ENCODE peak calls at places on chromosomes 2 and 18, in ten cellular contexts. One of them, this sample, is unnamed.
A peak's percentile ranks its signal among the peaks of the same experiment; 100 is the strongest.

GRCh38 chr2:230924470-230925341 is at the start of gene GPR55:
- DNase-seq in HCT116: no peak
- DNase-seq in astrocyte of the spinal cord: no peak
- DNase-seq in AG09309: no peak
- DNase-seq in GM23338: peak; percentile 83
- DNase-seq in choroid plexus epithelial cell: no peak
- DNase-seq in fibroblast of lung: no peak
- DNase-seq in testis: no peak
- DNase-seq in PC-9: no peak
- DNase-seq in tibial artery: peak; percentile 54
- DNase-seq in this sample: no peak

GRCh38 chr2:8652774-8653426 is 29.0 kb upstream of the ID2 start:
- DNase-seq in fibroblast of lung: no peak
- DNase-seq in tibial artery: no peak
- DNase-seq in astrocyte of the spinal cord: no peak
- DNase-seq in HCT116: no peak
- DNase-seq in choroid plexus epithelial cell: no peak
- DNase-seq in PC-9: no peak
- DNase-seq in AG09309: no peak
- DNase-seq in GM23338: no peak
- DNase-seq in testis: no peak
- DNase-seq in this sample: no peak

GRCh38 chr2:172084734-172085459 is 410 bp upstream of the DLX1 start:
- DNase-seq in PC-9: peak; percentile 71
- DNase-seq in testis: peak; percentile 75
- DNase-seq in GM23338: peak; percentile 98
- DNase-seq in HCT116: peak; percentile 74
- DNase-seq in astrocyte of the spinal cord: peak; percentile 93
- DNase-seq in fibroblast of lung: peak; percentile 91
- DNase-seq in choroid plexus epithelial cell: peak; percentile 94
- DNase-seq in AG09309: peak; percentile 92
- DNase-seq in tibial artery: peak; percentile 82
- DNase-seq in this sample: peak; percentile 94

GRCh38 chr2:230234845-230235244 is 9.3 kb downstream of the SP140 start:
- DNase-seq in testis: no peak
- DNase-seq in choroid plexus epithelial cell: peak; percentile 39
- DNase-seq in fibroblast of lung: peak; percentile 54
- DNase-seq in HCT116: no peak
- DNase-seq in tibial artery: no peak
- DNase-seq in AG09309: no peak
- DNase-seq in PC-9: no peak
- DNase-seq in astrocyte of the spinal cord: peak; percentile 41
- DNase-seq in GM23338: no peak
- DNase-seq in this sample: no peak

GRCh38 chr2:41194235-41194634 is 742.3 kb upstream of the SLC8A1 start:
- DNase-seq in tibial artery: no peak
- DNase-seq in choroid plexus epithelial cell: peak; percentile 90
- DNase-seq in testis: peak; percentile 21
- DNase-seq in AG09309: no peak
- DNase-seq in HCT116: no peak
- DNase-seq in GM23338: no peak
- DNase-seq in PC-9: no peak
- DNase-seq in astrocyte of the spinal cord: peak; percentile 90
- DNase-seq in fibroblast of lung: peak; percentile 76
- DNase-seq in this sample: peak; percentile 10

GRCh38 chr18:41939326-41939725 is 15.7 kb upstream of the PIK3C3 start:
- DNase-seq in testis: no peak
- DNase-seq in AG09309: no peak
- DNase-seq in PC-9: no peak
- DNase-seq in tibial artery: no peak
- DNase-seq in choroid plexus epithelial cell: peak; percentile 31
- DNase-seq in astrocyte of the spinal cord: no peak
- DNase-seq in GM23338: no peak
- DNase-seq in fibroblast of lung: peak; percentile 65
- DNase-seq in HCT116: no peak
- DNase-seq in this sample: no peak

GRCh38 chr2:217402622-217403383 is 542.9 kb upstream of the TNP1 start:
- DNase-seq in HCT116: no peak
- DNase-seq in tibial artery: peak; percentile 73
- DNase-seq in AG09309: no peak
- DNase-seq in fibroblast of lung: peak; percentile 61
- DNase-seq in PC-9: no peak
- DNase-seq in choroid plexus epithelial cell: no peak
- DNase-seq in testis: peak; percentile 61
- DNase-seq in GM23338: no peak
- DNase-seq in astrocyte of the spinal cord: peak; percentile 22
- DNase-seq in this sample: no peak

GRCh38 chr2:109370399-109370990 is 241.5 kb downstream of the SH3RF3 start:
- DNase-seq in fibroblast of lung: no peak
- DNase-seq in choroid plexus epithelial cell: no peak
- DNase-seq in tibial artery: no peak
- DNase-seq in PC-9: no peak
- DNase-seq in AG09309: no peak
- DNase-seq in astrocyte of the spinal cord: no peak
- DNase-seq in HCT116: no peak
- DNase-seq in GM23338: no peak
- DNase-seq in testis: no peak
- DNase-seq in this sample: no peak

GRCh38 chr2:238942941-238943715 is 95.2 kb downstream of the TWIST2 start:
- DNase-seq in AG09309: no peak
- DNase-seq in PC-9: no peak
- DNase-seq in fibroblast of lung: peak; percentile 73
- DNase-seq in testis: no peak
- DNase-seq in tibial artery: no peak
- DNase-seq in choroid plexus epithelial cell: no peak
- DNase-seq in GM23338: no peak
- DNase-seq in HCT116: no peak
- DNase-seq in astrocyte of the spinal cord: peak; percentile 31
- DNase-seq in this sample: no peak

DNA sequence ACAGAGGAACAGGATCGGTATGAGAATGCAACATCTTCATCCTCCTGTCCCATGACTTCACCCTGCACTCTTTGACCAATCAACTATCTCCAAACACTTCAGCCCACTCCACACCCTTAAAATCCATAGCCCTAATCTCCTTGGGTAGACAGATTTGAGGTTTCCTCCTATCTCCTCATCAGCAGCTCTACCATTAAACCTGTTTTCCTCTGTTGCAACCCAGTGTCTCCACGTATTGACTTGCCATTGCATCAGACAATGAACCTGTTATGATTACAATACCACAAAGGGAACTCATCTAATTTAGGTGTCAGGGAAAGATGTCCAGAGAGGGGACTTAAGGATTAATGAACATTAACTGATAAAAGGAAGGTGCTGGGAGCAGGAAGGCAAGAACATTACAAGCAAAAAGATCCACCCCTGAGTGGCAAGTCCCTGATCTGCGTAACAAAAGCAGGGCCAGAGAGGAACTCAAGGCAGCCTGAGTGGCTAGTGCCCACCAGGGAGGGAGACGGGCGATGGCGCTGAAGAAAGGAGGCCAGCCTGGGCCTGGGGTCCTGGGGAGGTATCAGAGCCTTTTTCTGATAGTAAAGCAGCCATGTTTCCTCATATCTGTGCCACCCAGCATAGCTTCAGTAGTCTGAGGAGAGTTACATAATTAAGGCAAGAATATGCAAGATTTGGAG is 44.6 kb downstream of the AKAIN1 start:
- DNase-seq in HCT116: no peak
- DNase-seq in testis: no peak
- DNase-seq in astrocyte of the spinal cord: no peak
- DNase-seq in fibroblast of lung: no peak
- DNase-seq in GM23338: peak; percentile 47
- DNase-seq in choroid plexus epithelial cell: no peak
- DNase-seq in tibial artery: no peak
- DNase-seq in AG09309: no peak
- DNase-seq in PC-9: no peak
- DNase-seq in this sample: no peak
- H3K4me3 ChIP-seq in HCT116: no peak overlapping the region
- H3K4me3 ChIP-seq in testis: no peak overlapping the region
- H3K4me3 ChIP-seq in astrocyte of the spinal cord: no peak overlapping the region
- H3K4me3 ChIP-seq in fibroblast of lung: no peak overlapping the region
- H3K4me3 ChIP-seq in GM23338: no peak overlapping the region
- H3K4me3 ChIP-seq in choroid plexus epithelial cell: no peak overlapping the region
- H3K4me3 ChIP-seq in tibial artery: no peak overlapping the region
- H3K4me3 ChIP-seq in AG09309: no peak overlapping the region
- H3K4me3 ChIP-seq in PC-9: no peak overlapping the region
- H3K4me3 ChIP-seq in this sample: no peak overlapping the region

GRCh38 chr2:165112789-165113188 is 91.1 kb downstream of the SCN3A start:
- DNase-seq in GM23338: no peak
- DNase-seq in choroid plexus epithelial cell: no peak
- DNase-seq in HCT116: no peak
- DNase-seq in tibial artery: no peak
- DNase-seq in testis: no peak
- DNase-seq in fibroblast of lung: no peak
- DNase-seq in PC-9: no peak
- DNase-seq in astrocyte of the spinal cord: no peak
- DNase-seq in AG09309: no peak
- DNase-seq in this sample: no peak

GRCh38 chr2:165115258-165115657 is 88.6 kb downstream of the SCN3A start:
- DNase-seq in GM23338: no peak
- DNase-seq in AG09309: no peak
- DNase-seq in choroid plexus epithelial cell: no peak
- DNase-seq in testis: no peak
- DNase-seq in PC-9: no peak
- DNase-seq in fibroblast of lung: no peak
- DNase-seq in HCT116: no peak
- DNase-seq in astrocyte of the spinal cord: no peak
- DNase-seq in tibial artery: no peak
- DNase-seq in this sample: no peak

GRCh38 chr2:165114345-165114943 is 89.4 kb downstream of the SCN3A start:
- DNase-seq in HCT116: no peak
- DNase-seq in GM23338: no peak
- DNase-seq in astrocyte of the spinal cord: peak; percentile 70
- DNase-seq in PC-9: no peak
- DNase-seq in testis: no peak
- DNase-seq in tibial artery: no peak
- DNase-seq in AG09309: no peak
- DNase-seq in fibroblast of lung: peak; percentile 82
- DNase-seq in choroid plexus epithelial cell: peak; percentile 60
- DNase-seq in this sample: peak; percentile 5

GRCh38 chr2:165112133-165112573 is 91.7 kb downstream of the SCN3A start:
- DNase-seq in GM23338: no peak
- DNase-seq in PC-9: no peak
- DNase-seq in choroid plexus epithelial cell: no peak
- DNase-seq in fibroblast of lung: no peak
- DNase-seq in HCT116: no peak
- DNase-seq in testis: no peak
- DNase-seq in AG09309: no peak
- DNase-seq in astrocyte of the spinal cord: no peak
- DNase-seq in tibial artery: no peak
- DNase-seq in this sample: no peak

DNA sequence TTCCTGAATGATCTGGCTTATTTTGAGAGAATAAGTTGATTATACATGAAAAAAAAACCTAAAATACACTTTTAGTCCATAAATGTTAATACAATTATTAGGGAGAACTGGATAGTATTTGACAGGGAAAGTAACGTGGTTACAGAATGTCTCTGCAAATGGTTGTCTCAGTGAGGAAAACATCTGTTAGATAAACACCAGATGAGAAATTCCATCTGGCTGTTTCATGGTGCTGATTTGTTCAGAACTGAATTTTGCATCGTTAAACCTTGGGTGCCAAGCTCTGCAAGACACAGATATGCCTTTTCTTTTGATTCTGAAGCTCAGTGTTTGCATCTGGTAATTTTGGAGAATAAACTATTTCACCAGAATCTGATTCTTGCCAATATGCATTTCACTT is 90.4 kb downstream of the SCN3A start:
- DNase-seq in tibial artery: no peak
- DNase-seq in HCT116: no peak
- DNase-seq in choroid plexus epithelial cell: peak; percentile 63
- DNase-seq in fibroblast of lung: peak; percentile 61
- DNase-seq in astrocyte of the spinal cord: peak; percentile 47
- DNase-seq in testis: no peak
- DNase-seq in AG09309: no peak
- DNase-seq in PC-9: no peak
- DNase-seq in GM23338: no peak
- DNase-seq in this sample: peak; percentile 41
- TF ChIP-seq CTCF in tibial artery: no peak
- TF ChIP-seq CTCF in HCT116: no peak
- TF ChIP-seq CTCF in choroid plexus epithelial cell: no peak
- TF ChIP-seq CTCF in fibroblast of lung: no peak
- TF ChIP-seq CTCF in astrocyte of the spinal cord: no peak
- TF ChIP-seq CTCF in testis: no peak
- TF ChIP-seq CTCF in AG09309: no peak
- TF ChIP-seq CTCF in PC-9: no peak
- TF ChIP-seq CTCF in GM23338: no peak
- TF ChIP-seq CTCF in this sample: no peak

DNA sequence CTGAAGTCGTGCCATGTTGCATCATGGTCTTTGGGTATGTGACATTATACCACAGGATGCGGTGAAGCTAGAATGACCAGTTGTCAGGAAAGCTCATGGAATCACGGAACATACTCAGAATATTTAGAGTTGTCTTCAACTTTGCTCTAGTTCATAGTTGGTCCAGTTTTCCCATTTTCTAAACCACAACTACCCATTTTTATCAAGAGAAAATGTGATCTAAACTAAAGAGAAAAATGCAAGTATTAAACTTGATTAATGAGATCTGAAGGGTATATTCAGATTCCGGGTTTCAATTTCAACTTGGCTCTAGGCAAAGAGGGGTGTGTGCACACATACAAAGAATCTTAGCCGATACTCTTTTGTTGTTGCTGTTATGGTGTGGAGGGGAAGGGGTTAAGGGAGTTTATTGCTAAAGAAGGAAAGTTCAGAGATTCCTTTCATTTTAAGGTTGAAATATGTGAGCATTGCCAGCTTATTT is 516.5 kb upstream of the ZEB2 start:
- DNase-seq in tibial artery: no peak
- DNase-seq in choroid plexus epithelial cell: peak; percentile 67
- DNase-seq in PC-9: no peak
- DNase-seq in testis: no peak
- DNase-seq in AG09309: peak; percentile 80
- DNase-seq in astrocyte of the spinal cord: no peak
- DNase-seq in GM23338: no peak
- DNase-seq in HCT116: no peak
- DNase-seq in fibroblast of lung: peak; percentile 53
- DNase-seq in this sample: peak; percentile 27
- H3K4me3 ChIP-seq in tibial artery: peak overlapping the region; percentile 19
- H3K4me3 ChIP-seq in choroid plexus epithelial cell: no peak overlapping the region
- H3K4me3 ChIP-seq in PC-9: no peak overlapping the region
- H3K4me3 ChIP-seq in testis: no peak overlapping the region
- H3K4me3 ChIP-seq in AG09309: peak overlapping the region; percentile 11
- H3K4me3 ChIP-seq in astrocyte of the spinal cord: no peak overlapping the region
- H3K4me3 ChIP-seq in GM23338: no peak overlapping the region
- H3K4me3 ChIP-seq in HCT116: no peak overlapping the region
- H3K4me3 ChIP-seq in fibroblast of lung: peak overlapping the region; percentile 11
- H3K4me3 ChIP-seq in this sample: no peak overlapping the region

GRCh38 chr2:101518470-101519172 is 43.7 kb upstream of the RFX8 start:
- DNase-seq in fibroblast of lung: peak; percentile 57
- DNase-seq in tibial artery: no peak
- DNase-seq in HCT116: peak; percentile 40
- DNase-seq in astrocyte of the spinal cord: peak; percentile 61
- DNase-seq in choroid plexus epithelial cell: peak; percentile 75
- DNase-seq in PC-9: peak; percentile 95
- DNase-seq in AG09309: no peak
- DNase-seq in GM23338: peak; percentile 68
- DNase-seq in testis: peak; percentile 65
- DNase-seq in this sample: peak; percentile 69
- TF ChIP-seq CTCF in fibroblast of lung: peak; percentile 36
- TF ChIP-seq CTCF in tibial artery: peak; percentile 31
- TF ChIP-seq CTCF in HCT116: peak; percentile 58
- TF ChIP-seq CTCF in astrocyte of the spinal cord: peak; percentile 58
- TF ChIP-seq CTCF in choroid plexus epithelial cell: peak; percentile 61
- TF ChIP-seq CTCF in PC-9: peak; percentile 55
- TF ChIP-seq CTCF in AG09309: peak; percentile 61
- TF ChIP-seq CTCF in GM23338: peak; percentile 23
- TF ChIP-seq CTCF in testis: no peak
- TF ChIP-seq CTCF in this sample: peak; percentile 46

This sample was measured in fibroblast of villous mesenchyme.